ENCODE peak calls at places on chromosomes 5 and 9, in four cellular contexts. One of them, this sample, is unnamed.

GRCh38 chr9:131722260-131722659 is 17.6 kb downstream of the RAPGEF1 start:
- DNase-seq in HT-29: no peak
- DNase-seq in central memory CD4-positive, alpha-beta T cell: no peak
- DNase-seq in GM12865: no peak
- DNase-seq in this sample: no peak

GRCh38 chr9:106980551-106981101 is 117.7 kb downstream of the ZNF462 start:
- DNase-seq in HT-29: no peak
- DNase-seq in central memory CD4-positive, alpha-beta T cell: no peak
- DNase-seq in GM12865: peak
- DNase-seq in this sample: no peak

GRCh38 chr5:176774216-176775171 is 35.9 kb upstream of the UNC5A start:
- DNase-seq in GM12865: no peak
- DNase-seq in central memory CD4-positive, alpha-beta T cell: no peak
- DNase-seq in HT-29: no peak
- DNase-seq in this sample: no peak

GRCh38 chr5:14864181-14864812 is 7.3 kb downstream of the ANKH start:
- DNase-seq in HT-29: no peak
- DNase-seq in central memory CD4-positive, alpha-beta T cell: no peak
- DNase-seq in GM12865: no peak
- DNase-seq in this sample: no peak

GRCh38 chr5:104540448-104540847 is 977.9 kb upstream of the NUDT12 start:
- DNase-seq in central memory CD4-positive, alpha-beta T cell: no peak
- DNase-seq in GM12865: no peak
- DNase-seq in HT-29: peak
- DNase-seq in this sample: no peak

GRCh38 chr5:140196406-140196805 is 21.4 kb downstream of the CYSTM1 start:
- DNase-seq in HT-29: no peak
- DNase-seq in central memory CD4-positive, alpha-beta T cell: no peak
- DNase-seq in GM12865: no peak
- DNase-seq in this sample: no peak

GRCh38 chr5:32507738-32508434 is 63.3 kb upstream of the ZFR start:
- DNase-seq in GM12865: no peak
- DNase-seq in central memory CD4-positive, alpha-beta T cell: no peak
- DNase-seq in HT-29: no peak
- DNase-seq in this sample: no peak

GRCh38 chr5:169832845-169833244 is 147.4 kb downstream of the INSYN2B start:
- DNase-seq in GM12865: peak
- DNase-seq in HT-29: no peak
- DNase-seq in central memory CD4-positive, alpha-beta T cell: no peak
- DNase-seq in this sample: no peak

GRCh38 chr9:36161187-36161586 is 8.0 kb upstream of the CCIN start:
- DNase-seq in central memory CD4-positive, alpha-beta T cell: no peak
- DNase-seq in GM12865: no peak
- DNase-seq in HT-29: no peak
- DNase-seq in this sample: no peak

GRCh38 chr5:116062352-116062751 is 22.5 kb upstream of the COMMD10 start:
- DNase-seq in GM12865: no peak
- DNase-seq in HT-29: no peak
- DNase-seq in central memory CD4-positive, alpha-beta T cell: no peak
- DNase-seq in this sample: no peak

GRCh38 chr5:132074091-132074771 is 642 bp downstream of the CSF2 start:
- DNase-seq in HT-29: no peak
- DNase-seq in central memory CD4-positive, alpha-beta T cell: no peak
- DNase-seq in GM12865: no peak
- DNase-seq in this sample: no peak

GRCh38 chr5:11324521-11325289 is 563.7 kb upstream of the DAP start:
- DNase-seq in HT-29: no peak
- DNase-seq in central memory CD4-positive, alpha-beta T cell: no peak
- DNase-seq in GM12865: no peak
- DNase-seq in this sample: no peak

GRCh38 chr9:100082786-100083185 is 16.0 kb downstream of the ERP44 start:
- DNase-seq in HT-29: no peak
- DNase-seq in GM12865: no peak
- DNase-seq in central memory CD4-positive, alpha-beta T cell: no peak
- DNase-seq in this sample: no peak

GRCh38 chr9:100472725-100473261 is at the start of gene TMEFF1:
- DNase-seq in HT-29: no peak
- DNase-seq in central memory CD4-positive, alpha-beta T cell: peak
- DNase-seq in GM12865: peak
- DNase-seq in this sample: peak

GRCh38 chr5:141382469-141383294 is at the start of gene PCDHGA7:
- DNase-seq in HT-29: no peak
- DNase-seq in central memory CD4-positive, alpha-beta T cell: no peak
- DNase-seq in GM12865: no peak
- DNase-seq in this sample: no peak

GRCh38 chr5:87499478-87500410 is 87.0 kb upstream of the CCNH start:
- DNase-seq in HT-29: no peak
- DNase-seq in central memory CD4-positive, alpha-beta T cell: no peak
- DNase-seq in GM12865: no peak
- DNase-seq in this sample: no peak

GRCh38 chr5:20369151-20369550 is 381.2 kb upstream of the CDH18 start:
- DNase-seq in GM12865: no peak
- DNase-seq in HT-29: no peak
- DNase-seq in central memory CD4-positive, alpha-beta T cell: no peak
- DNase-seq in this sample: no peak

GRCh38 chr5:38613992-38614836 is 57.8 kb upstream of the LIFR start:
- DNase-seq in central memory CD4-positive, alpha-beta T cell: no peak
- DNase-seq in HT-29: peak
- DNase-seq in GM12865: no peak
- DNase-seq in this sample: no peak

GRCh38 chr9:114389612-114390368 is 2.0 kb upstream of the AKNA start:
- DNase-seq in GM12865: peak
- DNase-seq in HT-29: no peak
- DNase-seq in central memory CD4-positive, alpha-beta T cell: no peak
- DNase-seq in this sample: peak

GRCh38 chr5:68012429-68012828 is 203.1 kb upstream of the PIK3R1 start:
- DNase-seq in GM12865: no peak
- DNase-seq in HT-29: no peak
- DNase-seq in central memory CD4-positive, alpha-beta T cell: no peak
- DNase-seq in this sample: no peak

GRCh38 chr9:84773023-84773422 is 103.5 kb downstream of the NTRK2 start:
- DNase-seq in HT-29: no peak
- DNase-seq in central memory CD4-positive, alpha-beta T cell: no peak
- DNase-seq in GM12865: no peak
- DNase-seq in this sample: no peak

GRCh38 chr5:143499480-143500114 is 96.1 kb upstream of the NR3C1 start:
- DNase-seq in GM12865: peak
- DNase-seq in central memory CD4-positive, alpha-beta T cell: no peak
- DNase-seq in HT-29: no peak
- DNase-seq in this sample: no peak

GRCh38 chr5:103444333-103445038 is 118.1 kb downstream of the NUDT12 start:
- DNase-seq in HT-29: peak
- DNase-seq in central memory CD4-positive, alpha-beta T cell: no peak
- DNase-seq in GM12865: peak
- DNase-seq in this sample: no peak

GRCh38 chr5:43061352-43061751 is 21.2 kb upstream of the ANXA2R start:
- DNase-seq in GM12865: no peak
- DNase-seq in HT-29: peak
- DNase-seq in central memory CD4-positive, alpha-beta T cell: no peak
- DNase-seq in this sample: no peak

GRCh38 chr5:176542596-176543427 is 5.6 kb upstream of the RNF44 start:
- DNase-seq in HT-29: no peak
- DNase-seq in central memory CD4-positive, alpha-beta T cell: peak
- DNase-seq in GM12865: peak
- DNase-seq in this sample: peak

GRCh38 chr5:2852446-2852845 is 101.0 kb upstream of the IRX2 start:
- DNase-seq in HT-29: no peak
- DNase-seq in GM12865: no peak
- DNase-seq in central memory CD4-positive, alpha-beta T cell: no peak
- DNase-seq in this sample: no peak

GRCh38 chr9:35033101-35033500 is 39.3 kb downstream of the VCP start:
- DNase-seq in GM12865: no peak
- DNase-seq in HT-29: no peak
- DNase-seq in central memory CD4-positive, alpha-beta T cell: no peak
- DNase-seq in this sample: no peak

GRCh38 chr5:67102708-67103107 is 93.9 kb downstream of the CD180 start:
- DNase-seq in central memory CD4-positive, alpha-beta T cell: no peak
- DNase-seq in HT-29: no peak
- DNase-seq in GM12865: no peak
- DNase-seq in this sample: no peak

GRCh38 chr9:137281345-137282116 is 4.0 kb downstream of the TOR4A start:
- DNase-seq in HT-29: no peak
- DNase-seq in central memory CD4-positive, alpha-beta T cell: no peak
- DNase-seq in GM12865: no peak
- DNase-seq in this sample: no peak

GRCh38 chr5:6899215-6899614 is 186.0 kb downstream of the TENT4A start:
- DNase-seq in central memory CD4-positive, alpha-beta T cell: no peak
- DNase-seq in GM12865: no peak
- DNase-seq in HT-29: no peak
- DNase-seq in this sample: no peak

GRCh38 chr5:106399381-106399780 is 1271.4 kb downstream of the EFNA5 start:
- DNase-seq in GM12865: no peak
- DNase-seq in HT-29: no peak
- DNase-seq in central memory CD4-positive, alpha-beta T cell: no peak
- DNase-seq in this sample: no peak